ENCODE peak calls at places on chromosome 1, in ten cellular contexts. E is amygdala; G is KG1; N is GM13977; M is T-helper 2 cell; F is activated CD4-positive, alpha-beta T cell treated with anti-CD3 and anti-CD28 coated beads for 24 hours; X is NCI-H1417; R is NCI-H1092; H is nucleus accumbens; L is NCI-H1694 treated with DMSO at 0.1 percent for 48 hours. O is an unnamed sample.

GRCh38 chr1:204562075-204562990 is 46.1 kb downstream of the MDM4 start:
- DNase-seq in E (no peak), G (no peak), N (no peak), M (no peak), F (no peak), X (no peak), R (no peak), H (no peak), L (no peak), O (no peak)

GRCh38 chr1:2494323-2494693 is 18.2 kb downstream of the PLCH2 start:
- DNase-seq in E (no peak), G (no peak), N (no peak), M (no peak), F (no peak), X (no peak), R (no peak), H (no peak), L (no peak), O (peak; percentile 73)

GRCh38 chr1:183932412-183932811 is 105.1 kb downstream of the COLGALT2 start:
- DNase-seq in E (peak; percentile 88), G (no peak), N (no peak), M (no peak), F (no peak), X (no peak), R (no peak), H (peak; percentile 60), L (no peak), O (no peak)

GRCh38 chr1:181630838-181631237 is 147.5 kb downstream of the CACNA1E start:
- DNase-seq in E (no peak), G (no peak), N (no peak), M (no peak), F (no peak), X (peak; percentile 84), R (peak; percentile 69), H (no peak), L (no peak), O (no peak)

GRCh38 chr1:64110924-64111777 is 92.3 kb upstream of the UBE2U start:
- DNase-seq in E (no peak), G (no peak), N (no peak), M (no peak), F (no peak), X (no peak), R (no peak), H (no peak), L (no peak), O (no peak)

GRCh38 chr1:175564119-175564518 is 179.3 kb downstream of the TNR start:
- DNase-seq in E (no peak), G (no peak), N (no peak), M (no peak), F (no peak), X (no peak), R (no peak), H (no peak), L (no peak), O (no peak)

GRCh38 chr1:36303244-36303643 is 2.9 kb upstream of the SH3D21 start:
- DNase-seq in E (no peak), G (no peak), N (no peak), M (no peak), F (no peak), X (no peak), R (no peak), H (no peak), L (no peak), O (no peak)

GRCh38 chr1:115138973-115139372 is 49.7 kb upstream of the TSPAN2 start:
- DNase-seq in E (peak; percentile 80), G (peak; percentile 63), N (peak; percentile 76), M (peak; percentile 23), F (peak; percentile 36), X (peak; percentile 93), R (peak; percentile 83), H (peak; percentile 41), L (peak; percentile 52), O (peak; percentile 73)

GRCh38 chr1:234517087-234517802 is 38.3 kb upstream of the TARBP1 start:
- DNase-seq in E (no peak), G (no peak), N (no peak), M (no peak), F (no peak), X (no peak), R (no peak), H (no peak), L (no peak), O (no peak)

GRCh38 chr1:20359451-20360330 is 69.0 kb downstream of the VWA5B1 start:
- DNase-seq in E (no peak), G (no peak), N (no peak), M (no peak), F (peak; percentile 53), X (peak; percentile 33), R (no peak), H (no peak), L (no peak), O (no peak)

GRCh38 chr1:98325646-98326441 is 335.7 kb upstream of the SNX7 start:
- DNase-seq in E (no peak), G (no peak), N (no peak), M (no peak), F (no peak), X (no peak), R (no peak), H (no peak), L (no peak), O (peak; percentile 80)

GRCh38 chr1:33971018-33971710 is 107.3 kb downstream of the HMGB4 start:
- DNase-seq in E (peak; percentile 49), G (no peak), N (no peak), M (no peak), F (no peak), X (no peak), R (no peak), H (no peak), L (no peak), O (no peak)

GRCh38 chr1:44568128-44568900 is 106.0 kb downstream of the TMEM53 start:
- DNase-seq in E (no peak), G (no peak), N (no peak), M (no peak), F (no peak), X (no peak), R (no peak), H (no peak), L (no peak), O (no peak)

GRCh38 chr1:159771501-159771900 is 9.3 kb upstream of the DUSP23 start:
- DNase-seq in E (no peak), G (no peak), N (no peak), M (no peak), F (no peak), X (no peak), R (no peak), H (no peak), L (no peak), O (no peak)

GRCh38 chr1:8018492-8019228 is 7.4 kb downstream of the ERRFI1 start:
- DNase-seq in E (no peak), G (no peak), N (no peak), M (no peak), F (no peak), X (no peak), R (no peak), H (no peak), L (no peak), O (no peak)

GRCh38 chr1:227816750-227817446 is 1.4 kb downstream of the PRSS38 start:
- DNase-seq in E (no peak), G (no peak), N (no peak), M (no peak), F (no peak), X (no peak), R (no peak), H (no peak), L (no peak), O (no peak)

GRCh38 chr1:100794719-100795645 is 75.4 kb downstream of the VCAM1 start:
- DNase-seq in E (no peak), G (no peak), N (no peak), M (no peak), F (no peak), X (peak; percentile 70), R (no peak), H (no peak), L (peak; percentile 98), O (no peak)

GRCh38 chr1:31660871-31661455 is 16.3 kb upstream of the PEF1 start:
- DNase-seq in E (no peak), G (no peak), N (no peak), M (no peak), F (no peak), X (no peak), R (no peak), H (no peak), L (no peak), O (no peak)

GRCh38 chr1:208207388-208208131 is 36.6 kb downstream of the PLXNA2 start:
- DNase-seq in E (no peak), G (no peak), N (no peak), M (no peak), F (no peak), X (peak; percentile 34), R (no peak), H (no peak), L (no peak), O (peak; percentile 88)

GRCh38 chr1:162371611-162372010 is 5.0 kb downstream of the SPATA46 start:
- DNase-seq in E (no peak), G (no peak), N (no peak), M (no peak), F (no peak), X (no peak), R (no peak), H (no peak), L (no peak), O (no peak)

GRCh38 chr1:13725714-13726175 is 25.8 kb downstream of the PRDM2 start:
- DNase-seq in E (no peak), G (no peak), N (no peak), M (no peak), F (peak; percentile 23), X (no peak), R (no peak), H (no peak), L (no peak), O (no peak)

GRCh38 chr1:28893403-28894102 is 20.8 kb upstream of the EPB41 start:
- DNase-seq in E (no peak), G (no peak), N (no peak), M (no peak), F (no peak), X (no peak), R (no peak), H (no peak), L (no peak), O (no peak)

GRCh38 chr1:12078938-12079861 is 16.1 kb downstream of the TNFRSF8 start:
- DNase-seq in E (peak; percentile 2), G (no peak), N (peak; percentile 76), M (no peak), F (no peak), X (peak; percentile 44), R (peak; percentile 38), H (no peak), L (peak; percentile 13), O (no peak)

GRCh38 chr1:60589046-60589748 is 493.2 kb upstream of the NFIA start:
- DNase-seq in E (no peak), G (no peak), N (no peak), M (no peak), F (no peak), X (no peak), R (no peak), H (no peak), L (no peak), O (no peak)

GRCh38 chr1:65467536-65467935 is 47.1 kb downstream of the LEPR start:
- DNase-seq in E (no peak), G (no peak), N (no peak), M (no peak), F (no peak), X (peak; percentile 67), R (no peak), H (no peak), L (no peak), O (no peak)

GRCh38 chr1:69710484-69710883 is 142.8 kb downstream of the LRRC7 start:
- DNase-seq in E (no peak), G (no peak), N (no peak), M (no peak), F (no peak), X (no peak), R (no peak), H (no peak), L (no peak), O (no peak)

GRCh38 chr1:114397601-114398000 is 113.4 kb downstream of the TRIM33 start:
- DNase-seq in E (no peak), G (no peak), N (no peak), M (no peak), F (no peak), X (no peak), R (no peak), H (no peak), L (no peak), O (no peak)

GRCh38 chr1:209455666-209456065 is 127.8 kb upstream of the CAMK1G start:
- DNase-seq in E (no peak), G (no peak), N (no peak), M (no peak), F (no peak), X (peak; percentile 94), R (no peak), H (no peak), L (no peak), O (no peak)

O was measured in HS-5.